ENCODE peak calls at places on chromosomes 13 and 19, in six cellular contexts. R, G, P, X, E and N are unnamed samples.

GRCh38 chr13:105603283-105603682 is 932.2 kb downstream of the EFNB2 start:
- DNase-seq in P (no peak), R (no peak), G (no peak), E (no peak), X (no peak), N (no peak)

GRCh38 chr13:75818181-75819110 is 182.3 kb downstream of the LMO7 start:
- DNase-seq in P (no peak), E (no peak), R (no peak), G (no peak), X (no peak), N (no peak)

GRCh38 chr13:49958321-49958720 is 22.2 kb upstream of the SPRYD7 start:
- DNase-seq in G (no peak), R (peak), X (no peak), P (no peak), E (no peak), N (no peak)

GRCh38 chr19:56333506-56333905 is 18.9 kb upstream of the ZSCAN5A start:
- DNase-seq in P (peak), R (peak), G (peak), E (no peak), X (peak), N (peak)

GRCh38 chr19:45179063-45179847 is 671 bp downstream of the BLOC1S3 start:
- DNase-seq in X (no peak), G (peak), R (peak), P (peak), E (no peak), N (peak)

GRCh38 chr13:105471683-105472082 is 1063.8 kb downstream of the EFNB2 start:
- DNase-seq in X (no peak), P (no peak), E (no peak), G (no peak), R (no peak), N (no peak)

GRCh38 chr13:102651892-102652291 is 43.0 kb downstream of the METTL21C start:
- DNase-seq in X (no peak), R (no peak), G (no peak), E (no peak), P (no peak), N (no peak)

GRCh38 chr13:67932991-67933390 is 702.9 kb upstream of the PCDH9 start:
- DNase-seq in X (no peak), R (no peak), E (no peak), G (no peak), P (no peak), N (no peak)

GRCh38 chr19:4991996-4992698 is 23.2 kb downstream of the KDM4B start:
- DNase-seq in P (no peak), X (no peak), R (no peak), G (no peak), E (no peak), N (no peak)

GRCh38 chr19:18150776-18151624 is 2.0 kb upstream of the PIK3R2 start:
- DNase-seq in G (no peak), R (no peak), E (no peak), X (no peak), P (no peak), N (no peak)

GRCh38 chr19:56934438-56935090 is 94.0 kb upstream of the PEG3 start:
- DNase-seq in E (no peak), R (no peak), P (no peak), X (no peak), G (no peak), N (no peak)

GRCh38 chr19:15251010-15251748 is 18.9 kb upstream of the EPHX3 start:
- DNase-seq in P (no peak), R (no peak), X (no peak), E (no peak), G (no peak), N (no peak)

DNA sequence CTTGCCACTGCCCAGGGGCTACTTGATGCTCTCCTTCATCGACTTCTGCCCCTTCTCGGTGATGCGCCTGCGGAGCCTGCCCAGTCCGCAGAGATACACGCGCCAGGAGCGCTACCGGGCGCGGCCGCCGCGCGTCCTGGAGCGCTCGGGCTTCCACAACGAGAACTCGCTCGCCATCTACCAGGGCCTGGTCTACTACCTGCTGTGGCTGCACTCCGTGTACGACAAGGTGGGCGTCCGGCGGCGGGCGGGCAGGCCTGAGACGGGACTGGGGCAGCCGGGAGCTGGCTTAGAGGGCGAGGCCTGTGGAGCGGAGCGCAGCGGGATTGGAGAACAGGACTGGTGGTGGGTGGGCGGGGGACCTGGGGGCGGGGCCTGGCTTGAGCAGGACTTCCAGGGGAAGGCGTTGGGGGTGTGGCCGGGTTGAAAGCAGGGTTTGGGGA is 12.7 kb upstream of the PSMD8 start:
- DNase-seq in G (peak), R (peak), P (peak), E (peak), X (no peak), N (peak)
- TF ChIP-seq CTCF in G (peak), R (peak), P (no peak), E (peak), X (no peak), N (peak)

DNA sequence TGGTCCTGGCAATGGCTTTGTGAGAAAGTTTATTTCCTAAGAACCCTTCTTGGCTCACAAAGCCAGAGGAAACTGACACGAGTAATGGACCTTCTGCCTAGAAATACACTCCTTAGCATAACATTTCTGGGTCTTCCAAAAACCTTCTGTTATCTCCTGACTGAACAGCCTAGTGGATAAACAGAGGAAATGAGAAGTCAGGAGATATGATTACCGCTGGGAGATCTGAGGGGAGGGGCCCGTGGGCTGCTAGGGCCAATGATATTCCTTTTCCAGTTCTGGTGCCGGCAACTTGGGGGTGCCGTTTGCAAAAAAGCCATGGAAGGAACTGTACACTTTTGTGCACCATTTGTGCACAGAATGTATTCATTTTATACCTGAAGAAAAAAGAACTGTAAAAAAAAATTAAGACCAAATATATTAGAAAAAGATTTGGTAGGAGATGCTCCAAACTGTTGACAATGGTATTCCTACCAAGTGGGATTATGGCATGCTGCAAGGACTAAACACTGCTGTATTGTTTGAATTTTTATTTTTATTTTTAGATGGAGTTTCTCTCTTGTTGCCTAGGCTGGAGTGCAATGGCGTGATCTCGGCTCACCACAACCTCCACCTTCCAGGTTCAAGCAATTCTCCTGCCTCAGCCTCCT is 4.7 kb upstream of the SPC24 start:
- DNase-seq in P (no peak), X (no peak), R (no peak), G (peak), E (no peak), N (no peak)
- TF ChIP-seq CTCF in P (no peak), X (no peak), R (no peak), G (no peak), E (peak), N (no peak)

GRCh38 chr19:20513179-20513934 is 52.2 kb downstream of the ZNF737 start:
- DNase-seq in P (no peak), G (no peak), R (no peak), X (no peak), E (no peak), N (no peak)
- TF ChIP-seq CTCF in P (no peak), G (no peak), R (no peak), X (no peak), E (no peak), N (no peak)

DNA sequence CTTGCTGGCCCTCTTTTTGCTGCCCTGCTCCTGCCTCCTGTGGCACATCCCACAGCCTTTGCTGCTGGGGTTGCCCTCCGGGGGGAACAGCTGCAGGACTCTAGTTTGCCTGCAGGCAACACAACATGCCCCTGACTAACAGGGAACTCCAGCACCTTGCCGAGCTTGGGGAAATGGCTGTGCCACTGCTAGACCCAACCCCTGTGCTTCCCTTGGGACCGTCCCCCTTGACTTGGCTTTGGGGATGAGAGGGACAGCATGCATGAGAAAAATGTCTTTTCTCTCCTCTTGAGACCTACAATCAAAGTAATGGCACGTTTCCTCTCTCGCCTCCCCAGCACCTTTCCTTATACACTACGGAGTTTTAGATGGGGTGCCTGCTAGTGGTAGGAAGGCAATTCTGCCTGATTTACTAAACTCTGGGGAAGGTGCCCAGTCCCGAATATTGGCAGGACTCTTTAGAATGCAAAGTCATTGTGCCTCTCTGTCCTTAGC is 12.4 kb upstream of the VWA8 start:
- DNase-seq in R (peak), E (no peak), X (no peak), G (no peak), P (no peak), N (no peak)
- TF ChIP-seq CTCF in R (peak), E (no peak), X (no peak), G (no peak), P (no peak), N (no peak)

GRCh38 chr13:21625366-21625765 is 21.4 kb upstream of the MICU2 start:
- DNase-seq in G (no peak), P (no peak), X (no peak), R (no peak), E (no peak), N (peak)
- TF ChIP-seq CTCF in G (peak), P (peak), X (peak), R (peak), E (no peak), N (no peak)

GRCh38 chr13:98541701-98542203 is 35.2 kb downstream of the STK24 start:
- DNase-seq in G (no peak), P (no peak), E (no peak), R (no peak), X (no peak), N (no peak)
- TF ChIP-seq CTCF in G (no peak), P (no peak), E (no peak), R (peak), X (no peak), N (no peak)

GRCh38 chr13:31905896-31906295 is 125.7 kb upstream of the FRY start:
- DNase-seq in R (no peak), E (no peak), G (no peak), X (no peak), P (no peak), N (no peak)
- TF ChIP-seq CTCF in R (no peak), E (no peak), G (no peak), X (no peak), P (no peak), N (no peak)